ENCODE peak calls at places on chromosomes 3 and 15, in four cellular contexts. One of them, this sample, is unnamed.

GRCh38 chr15:51342249-51342999 is 969 bp downstream of the GLDN start:
- DNase-seq in hepatocyte: no peak
- DNase-seq in fibroblast of lung: no peak
- DNase-seq in left ventricle myocardium inferior: no peak
- DNase-seq in this sample: no peak

GRCh38 chr3:134795776-134796312 is 784 bp downstream of the EPHB1 start:
- DNase-seq in hepatocyte: peak; percentile 26
- DNase-seq in fibroblast of lung: peak; percentile 48
- DNase-seq in left ventricle myocardium inferior: no peak
- DNase-seq in this sample: no peak

GRCh38 chr3:71371282-71371681 is 212.2 kb downstream of the FOXP1 start:
- DNase-seq in hepatocyte: no peak
- DNase-seq in fibroblast of lung: peak; percentile 20
- DNase-seq in left ventricle myocardium inferior: no peak
- DNase-seq in this sample: no peak

GRCh38 chr15:70353606-70354259 is 256.0 kb upstream of the TLE3 start:
- DNase-seq in hepatocyte: no peak
- DNase-seq in fibroblast of lung: no peak
- DNase-seq in left ventricle myocardium inferior: no peak
- DNase-seq in this sample: no peak

GRCh38 chr3:113557374-113557773 is 25.0 kb downstream of the SIDT1 start:
- DNase-seq in hepatocyte: peak; percentile 36
- DNase-seq in fibroblast of lung: peak; percentile 39
- DNase-seq in left ventricle myocardium inferior: no peak
- DNase-seq in this sample: peak; percentile 44

GRCh38 chr3:195467641-195468390 is 25.0 kb upstream of the ACAP2 start:
- DNase-seq in hepatocyte: no peak
- DNase-seq in fibroblast of lung: peak; percentile 84
- DNase-seq in left ventricle myocardium inferior: no peak
- DNase-seq in this sample: no peak

GRCh38 chr3:190182418-190183043 is 61.8 kb upstream of the P3H2 start:
- DNase-seq in hepatocyte: no peak
- DNase-seq in fibroblast of lung: peak; percentile 71
- DNase-seq in left ventricle myocardium inferior: no peak
- DNase-seq in this sample: no peak

GRCh38 chr3:15535757-15536156 is 14.3 kb upstream of the COLQ start:
- DNase-seq in hepatocyte: no peak
- DNase-seq in fibroblast of lung: peak; percentile 10
- DNase-seq in left ventricle myocardium inferior: no peak
- DNase-seq in this sample: no peak

GRCh38 chr3:135382621-135383020 is 582.9 kb upstream of the PPP2R3A start:
- DNase-seq in hepatocyte: no peak
- DNase-seq in fibroblast of lung: no peak
- DNase-seq in left ventricle myocardium inferior: no peak
- DNase-seq in this sample: no peak

GRCh38 chr3:179181993-179182551 is 33.9 kb downstream of the PIK3CA start:
- DNase-seq in hepatocyte: no peak
- DNase-seq in fibroblast of lung: peak; percentile 56
- DNase-seq in left ventricle myocardium inferior: no peak
- DNase-seq in this sample: no peak

GRCh38 chr3:152177757-152178156 is 91.0 kb upstream of the MBNL1 start:
- DNase-seq in hepatocyte: no peak
- DNase-seq in fibroblast of lung: peak; percentile 25
- DNase-seq in left ventricle myocardium inferior: no peak
- DNase-seq in this sample: no peak

GRCh38 chr3:132554437-132554836 is 42.6 kb upstream of the ACKR4 start:
- DNase-seq in hepatocyte: no peak
- DNase-seq in fibroblast of lung: peak; percentile 68
- DNase-seq in left ventricle myocardium inferior: no peak
- DNase-seq in this sample: no peak

GRCh38 chr3:141243295-141243707 is 11.7 kb downstream of the PXYLP1 start:
- DNase-seq in hepatocyte: no peak
- DNase-seq in fibroblast of lung: peak; percentile 69
- DNase-seq in left ventricle myocardium inferior: no peak
- DNase-seq in this sample: no peak

GRCh38 chr15:50059203-50059772 is 59.7 kb downstream of the ATP8B4 start:
- DNase-seq in hepatocyte: no peak
- DNase-seq in fibroblast of lung: no peak
- DNase-seq in left ventricle myocardium inferior: no peak
- DNase-seq in this sample: no peak

GRCh38 chr3:187978433-187979011 is 175.4 kb upstream of the LPP start:
- DNase-seq in hepatocyte: no peak
- DNase-seq in fibroblast of lung: peak; percentile 51
- DNase-seq in left ventricle myocardium inferior: no peak
- DNase-seq in this sample: no peak

GRCh38 chr3:172323894-172324590 is 124.2 kb downstream of the GHSR start:
- DNase-seq in hepatocyte: no peak
- DNase-seq in fibroblast of lung: peak; percentile 99
- DNase-seq in left ventricle myocardium inferior: peak; percentile 34
- DNase-seq in this sample: no peak

GRCh38 chr3:54781728-54782127 is 146.1 kb downstream of the LRTM1 start:
- DNase-seq in hepatocyte: no peak
- DNase-seq in fibroblast of lung: no peak
- DNase-seq in left ventricle myocardium inferior: no peak
- DNase-seq in this sample: no peak

GRCh38 chr15:51499379-51499976 is 123.1 kb downstream of the DMXL2 start:
- DNase-seq in hepatocyte: peak; percentile 28
- DNase-seq in fibroblast of lung: peak; percentile 39
- DNase-seq in left ventricle myocardium inferior: no peak
- DNase-seq in this sample: peak; percentile 25

GRCh38 chr3:30554317-30554690 is 52.1 kb upstream of the TGFBR2 start:
- DNase-seq in hepatocyte: no peak
- DNase-seq in fibroblast of lung: no peak
- DNase-seq in left ventricle myocardium inferior: no peak
- DNase-seq in this sample: no peak
- H3K4me1 ChIP-seq in hepatocyte: no peaks in the 10 kb centered on the region
- H3K4me1 ChIP-seq in fibroblast of lung: no peaks in the 10 kb centered on the region
- H3K4me1 ChIP-seq in left ventricle myocardium inferior: peaks cover 20% of the 10 kb centered on the region
- H3K4me1 ChIP-seq in this sample: peaks cover 11% of the 10 kb centered on the region

GRCh38 chr15:67381416-67382045 is 126.9 kb downstream of the IQCH start:
- DNase-seq in hepatocyte: no peak
- DNase-seq in fibroblast of lung: no peak
- DNase-seq in left ventricle myocardium inferior: no peak
- DNase-seq in this sample: no peak
- H3K4me3 ChIP-seq in hepatocyte: no peak overlapping the region
- H3K4me3 ChIP-seq in fibroblast of lung: no peak overlapping the region
- H3K4me3 ChIP-seq in left ventricle myocardium inferior: no peak overlapping the region
- H3K4me3 ChIP-seq in this sample: no peak overlapping the region

DNA sequence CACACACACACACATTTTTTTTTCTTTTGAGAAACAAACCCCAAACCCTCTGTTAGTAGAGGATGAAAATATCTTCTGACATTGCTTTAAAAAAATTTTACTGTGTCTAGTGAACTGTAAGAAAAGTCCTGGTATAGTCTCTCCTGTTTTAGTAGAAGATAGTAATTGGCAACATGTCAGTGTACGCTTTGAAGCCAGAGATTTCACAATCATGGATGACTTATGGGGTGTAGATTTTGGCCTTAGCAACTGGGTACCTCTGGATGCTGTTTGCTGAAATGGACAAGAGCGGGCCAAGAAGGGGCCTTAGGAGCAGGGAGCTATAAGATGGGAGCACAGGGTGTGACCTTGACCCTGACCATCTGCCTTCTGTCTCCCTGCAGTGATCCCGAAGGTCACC is 266.6 kb downstream of the SLCO3A1 start:
- DNase-seq in hepatocyte: no peak
- DNase-seq in fibroblast of lung: no peak
- DNase-seq in left ventricle myocardium inferior: no peak
- DNase-seq in this sample: no peak
- H3K4me1 ChIP-seq in hepatocyte: peaks cover 14% of the 10 kb centered on the region
- H3K4me1 ChIP-seq in fibroblast of lung: no peaks in the 10 kb centered on the region
- H3K4me1 ChIP-seq in left ventricle myocardium inferior: peaks cover 69% of the 10 kb centered on the region
- H3K4me1 ChIP-seq in this sample: peaks cover 10% of the 10 kb centered on the region

GRCh38 chr15:94230436-94230885 is 900 bp upstream of the MCTP2 start:
- DNase-seq in hepatocyte: no peak
- DNase-seq in fibroblast of lung: no peak
- DNase-seq in left ventricle myocardium inferior: no peak
- DNase-seq in this sample: no peak

GRCh38 chr15:94234300-94234699 is 2.9 kb downstream of the MCTP2 start:
- DNase-seq in hepatocyte: peak; percentile 32
- DNase-seq in fibroblast of lung: no peak
- DNase-seq in left ventricle myocardium inferior: no peak
- DNase-seq in this sample: no peak

GRCh38 chr15:94231728-94232086 is 346 bp downstream of the MCTP2 start:
- DNase-seq in hepatocyte: no peak
- DNase-seq in fibroblast of lung: no peak
- DNase-seq in left ventricle myocardium inferior: no peak
- DNase-seq in this sample: no peak

GRCh38 chr15:94230886-94231727 is at the start of gene MCTP2:
- DNase-seq in hepatocyte: peak; percentile 93
- DNase-seq in fibroblast of lung: peak; percentile 53
- DNase-seq in left ventricle myocardium inferior: peak; percentile 69
- DNase-seq in this sample: peak; percentile 86

GRCh38 chr15:94232107-94232506 is 746 bp downstream of the MCTP2 start:
- DNase-seq in hepatocyte: peak; percentile 15
- DNase-seq in fibroblast of lung: no peak
- DNase-seq in left ventricle myocardium inferior: no peak
- DNase-seq in this sample: no peak
- H3K4me3 ChIP-seq in hepatocyte: peak overlapping the region; percentile 63
- H3K4me3 ChIP-seq in fibroblast of lung: peak overlapping the region; percentile 53
- H3K4me3 ChIP-seq in left ventricle myocardium inferior: peak overlapping the region; percentile 66
- H3K4me3 ChIP-seq in this sample: peak overlapping the region; percentile 72

DNA sequence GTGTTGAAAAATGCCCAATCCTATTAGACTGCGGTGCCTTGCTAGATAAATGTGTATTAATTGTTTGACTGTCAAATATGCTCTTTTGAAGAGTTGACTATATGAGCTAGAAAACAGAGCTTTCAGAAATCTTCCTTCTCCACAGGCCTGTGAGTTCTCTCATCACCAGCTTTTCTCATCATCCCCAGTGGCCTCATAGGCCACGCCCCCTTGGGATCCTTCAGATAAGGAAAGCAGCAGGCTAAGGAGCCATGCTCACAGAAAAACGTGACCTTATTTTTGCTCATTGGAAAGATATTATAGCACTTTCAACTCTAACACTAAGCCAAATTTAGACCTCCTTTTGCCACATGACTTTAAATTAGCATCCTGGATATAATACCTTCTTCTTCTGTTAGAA is 514.4 kb upstream of the ARRDC4 start:
- DNase-seq in hepatocyte: peak; percentile 9
- DNase-seq in fibroblast of lung: no peak
- DNase-seq in left ventricle myocardium inferior: no peak
- DNase-seq in this sample: no peak
- H3K4me1 ChIP-seq in hepatocyte: no peaks in the 10 kb centered on the region
- H3K4me1 ChIP-seq in fibroblast of lung: no peaks in the 10 kb centered on the region
- H3K4me1 ChIP-seq in left ventricle myocardium inferior: no peaks in the 10 kb centered on the region
- H3K4me1 ChIP-seq in this sample: no peaks in the 10 kb centered on the region

DNA sequence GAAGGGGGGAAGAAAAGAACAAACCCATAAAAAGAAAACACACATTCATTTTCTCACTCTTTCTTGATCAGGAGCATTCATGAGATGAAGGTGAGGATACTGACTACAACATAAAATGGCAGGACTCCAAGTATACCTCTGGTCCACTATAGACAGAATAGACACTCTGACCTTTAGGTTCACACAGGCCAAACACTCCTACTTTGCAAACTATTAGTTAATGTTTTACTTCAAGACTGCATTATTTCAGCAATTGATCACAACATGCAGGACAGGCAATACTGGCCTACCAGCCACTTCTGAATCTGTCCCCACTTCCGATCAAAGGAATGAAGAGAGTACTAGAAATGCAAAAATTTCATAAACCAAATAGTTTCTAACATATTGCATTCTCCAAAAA is 47.0 kb downstream of the LRRFIP2 start:
- DNase-seq in hepatocyte: no peak
- DNase-seq in fibroblast of lung: no peak
- DNase-seq in left ventricle myocardium inferior: no peak
- DNase-seq in this sample: peak; percentile 12
- H3K4me3 ChIP-seq in hepatocyte: no peak overlapping the region
- H3K4me3 ChIP-seq in fibroblast of lung: no peak overlapping the region
- H3K4me3 ChIP-seq in left ventricle myocardium inferior: no peak overlapping the region
- H3K4me3 ChIP-seq in this sample: no peak overlapping the region

GRCh38 chr3:127831723-127832172 is 9.4 kb upstream of the MGLL start:
- DNase-seq in hepatocyte: no peak
- DNase-seq in fibroblast of lung: peak; percentile 6
- DNase-seq in left ventricle myocardium inferior: peak; percentile 33
- DNase-seq in this sample: peak; percentile 52
- H3K4me1 ChIP-seq in hepatocyte: no peaks in the 10 kb centered on the region
- H3K4me1 ChIP-seq in fibroblast of lung: no peaks in the 10 kb centered on the region
- H3K4me1 ChIP-seq in left ventricle myocardium inferior: no peaks in the 10 kb centered on the region
- H3K4me1 ChIP-seq in this sample: no peaks in the 10 kb centered on the region

This sample was measured in Caco-2.